ENCODE peak calls at places on chromosomes 2 and 18, in five cellular contexts. J is B cell, A is fibroblast of pulmonary artery, K is IMR-90, L is H9. H is an unnamed sample.

GRCh38 chr2:224908820-224909219 is 133.4 kb downstream of the DOCK10 start:
- DNase-seq in L (no peak), A (no peak), J (no peak), K (no peak), H (no peak)

GRCh38 chr2:2112416-2113131 is 218.5 kb downstream of the MYT1L start:
- DNase-seq in J (no peak), A (no peak), L (no peak), K (no peak), H (no peak)

GRCh38 chr2:239321596-239322413 is 79.0 kb downstream of the HDAC4 start:
- DNase-seq in J (no peak), K (no peak), A (no peak), L (peak), H (no peak)

GRCh38 chr2:118040889-118041288 is 27.0 kb upstream of the CCDC93 start:
- DNase-seq in J (no peak), A (no peak), L (no peak), K (no peak), H (no peak)

GRCh38 chr2:113227290-113227689 is 51.4 kb downstream of the PAX8 start:
- DNase-seq in J (no peak), A (no peak), L (no peak), K (no peak), H (no peak)

GRCh38 chr2:160294339-160294803 is 94.3 kb upstream of the ITGB6 start:
- DNase-seq in A (peak), K (peak), J (no peak), L (no peak), H (no peak)

GRCh38 chr2:235498556-235499305 is 4.9 kb downstream of the AGAP1 start:
- DNase-seq in K (no peak), A (no peak), L (peak), J (no peak), H (no peak)

GRCh38 chr2:150494234-150494913 is 6.9 kb upstream of the RND3 start:
- DNase-seq in J (no peak), L (no peak), A (no peak), K (no peak), H (no peak)

GRCh38 chr2:204150695-204151240 is 214.2 kb downstream of the ICOS start:
- DNase-seq in A (no peak), J (no peak), K (no peak), L (peak), H (no peak)

GRCh38 chr2:242031481-242032019 is 162.0 kb downstream of the RTP5 start:
- DNase-seq in L (peak), J (no peak), A (peak), K (peak), H (no peak)

GRCh38 chr2:119759451-119760236 is at the start of gene PTPN4:
- DNase-seq in J (peak), L (peak), K (peak), A (peak), H (peak)
- TF ChIP-seq CTCF in J (no peak), L (no peak), K (no peak), A (no peak), H (no peak)

DNA sequence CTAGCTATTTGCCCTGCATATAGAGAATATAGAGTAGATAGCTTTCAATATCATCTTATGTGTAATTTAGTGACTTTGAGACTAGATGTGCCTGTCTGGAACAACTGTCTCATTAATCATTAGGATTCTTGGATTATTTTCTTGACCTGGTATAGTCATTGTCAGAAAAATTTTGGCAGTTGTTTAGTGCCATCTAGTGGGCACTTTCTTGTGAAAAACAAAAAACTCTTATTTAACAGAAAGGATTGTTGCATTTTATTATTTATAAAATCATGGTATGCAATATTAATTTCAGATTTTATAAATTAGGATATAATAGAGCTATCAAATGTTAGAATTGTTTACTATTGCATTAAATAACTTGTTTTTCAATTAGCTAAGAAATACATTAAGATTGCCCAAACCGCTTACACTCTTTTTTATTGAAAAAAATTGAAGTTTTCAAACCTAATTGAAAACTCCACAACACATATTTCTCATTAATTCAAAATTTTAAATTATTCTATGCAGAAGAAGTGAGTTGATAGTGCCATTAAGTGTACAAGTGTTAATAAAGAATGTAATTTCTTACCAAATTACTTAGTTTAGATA is 80.3 kb downstream of the DYNAP start:
- DNase-seq in A (peak), J (no peak), K (peak), L (no peak), H (peak)
- TF ChIP-seq CTCF in A (peak), J (peak), K (peak), L (peak), H (peak)

DNA sequence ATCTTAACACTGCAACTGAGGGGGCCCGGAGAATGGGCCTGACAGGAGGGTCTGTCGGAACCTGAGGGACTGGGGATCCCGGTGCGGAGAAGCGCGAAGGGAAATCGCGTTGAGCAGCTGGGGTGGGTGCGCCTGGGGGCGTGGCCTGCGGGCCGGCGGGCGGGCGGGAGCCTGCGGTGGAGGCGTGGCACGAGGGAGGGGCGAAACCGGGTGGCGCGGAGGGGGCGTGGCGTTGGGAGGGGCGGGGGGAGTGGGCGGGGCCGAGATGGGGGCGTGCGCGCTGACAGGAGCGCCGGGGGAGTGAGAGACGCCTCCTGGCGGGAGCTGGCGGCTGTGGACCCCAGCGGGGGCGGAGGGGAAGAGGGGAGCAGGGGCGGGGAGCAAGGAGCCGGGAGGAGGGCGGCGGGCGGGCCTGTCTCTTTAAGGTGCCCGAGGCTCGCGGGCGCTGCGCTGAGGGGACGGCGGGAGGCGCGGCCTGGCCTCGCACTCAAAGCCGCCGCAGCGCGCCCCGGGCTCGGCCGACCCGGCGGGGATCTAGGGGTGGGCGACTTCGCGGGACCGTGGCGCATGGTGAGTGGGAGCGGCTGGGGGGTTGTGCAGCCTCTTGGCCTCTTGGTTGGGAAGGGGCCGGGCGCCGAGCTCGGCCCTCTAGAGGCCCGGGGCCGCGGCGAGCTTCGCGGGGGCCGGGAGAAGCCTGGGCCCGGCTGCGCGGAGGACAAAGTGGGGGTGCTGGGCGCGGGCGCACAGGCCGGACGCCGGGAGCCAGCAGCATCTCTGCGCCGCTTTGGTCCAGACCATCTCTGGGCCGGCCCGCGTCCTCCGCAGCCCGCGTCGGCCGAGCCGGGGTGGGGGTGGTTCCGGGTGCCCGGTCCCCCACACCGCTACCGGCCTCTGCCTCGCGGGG is at the start of gene TWSG1:
- DNase-seq in L (peak), A (peak), K (peak), J (peak), H (peak)
- TF ChIP-seq CTCF in L (peak), A (peak), K (peak), J (peak), H (peak)

DNA sequence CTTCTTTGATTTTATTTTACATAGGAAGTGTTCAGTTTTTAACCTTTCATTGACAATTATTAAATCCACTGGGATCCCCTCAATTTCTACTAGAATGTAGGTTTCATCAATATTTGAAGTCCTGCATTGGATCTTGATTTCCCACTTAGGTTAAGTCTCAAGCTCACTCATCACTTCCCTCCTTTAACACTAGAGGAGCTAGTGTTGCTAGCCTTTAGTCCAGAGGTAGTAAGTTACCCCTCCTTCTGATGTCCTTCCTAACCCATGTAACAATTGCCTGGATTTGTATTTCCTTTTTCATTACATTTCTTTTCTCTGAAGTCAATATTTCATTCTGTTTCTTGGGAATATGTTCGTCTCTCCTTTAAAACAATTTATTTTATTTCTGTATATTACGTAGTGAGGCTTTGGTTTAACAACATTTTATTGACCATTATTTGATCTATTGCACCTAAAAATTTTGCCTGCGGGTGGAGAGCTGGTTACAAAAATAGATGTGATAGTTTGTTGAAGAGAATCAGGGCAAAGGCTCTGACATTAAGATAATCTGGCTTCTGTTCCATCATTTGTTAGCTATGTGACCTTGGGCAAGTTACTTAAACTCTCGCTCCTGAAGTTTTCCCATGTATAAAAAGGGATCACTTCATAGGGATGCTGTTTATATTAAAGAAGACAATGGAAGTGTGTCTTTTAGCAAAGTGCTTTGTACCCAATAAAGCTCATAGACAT is 833.0 kb downstream of the SLC4A3 start:
- DNase-seq in A (no peak), K (peak), J (no peak), L (no peak), H (no peak)
- TF ChIP-seq CTCF in A (peak), K (no peak), J (no peak), L (peak), H (no peak)

DNA sequence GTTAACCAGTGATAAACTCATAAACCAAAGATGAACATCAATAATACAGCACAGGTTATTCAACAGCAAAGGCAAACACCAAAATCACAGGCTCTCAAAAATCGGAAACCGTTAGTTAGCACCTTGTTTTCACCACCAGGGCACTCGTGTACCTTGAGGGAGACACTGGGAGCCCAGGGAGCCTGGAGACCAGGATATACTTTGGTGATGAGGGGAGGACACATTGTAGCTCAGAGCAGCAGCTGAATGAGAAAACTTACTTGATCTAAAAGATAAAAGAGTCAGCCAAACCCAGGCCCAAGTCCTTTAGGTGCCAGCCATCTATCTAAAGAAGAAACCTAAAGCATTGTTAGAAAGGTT is 19.4 kb downstream of the BCL11A start:
- DNase-seq in K (no peak), J (no peak), A (no peak), L (no peak), H (no peak)
- TF ChIP-seq CTCF in K (no peak), J (no peak), A (no peak), L (peak), H (no peak)

GRCh38 chr18:57438669-57439616 is 3.8 kb downstream of the ONECUT2 start:
- DNase-seq in J (no peak), L (no peak), K (no peak), A (no peak), H (peak)

GRCh38 chr18:57436965-57437333 is 1.8 kb downstream of the ONECUT2 start:
- DNase-seq in K (no peak), L (no peak), J (no peak), A (no peak), H (no peak)

GRCh38 chr18:57439617-57439975 is 4.4 kb downstream of the ONECUT2 start:
- DNase-seq in J (no peak), K (no peak), L (peak), A (no peak), H (peak)

GRCh38 chr18:57437433-57437781 is 2.2 kb downstream of the ONECUT2 start:
- DNase-seq in J (no peak), L (peak), K (no peak), A (no peak), H (peak)

DNA sequence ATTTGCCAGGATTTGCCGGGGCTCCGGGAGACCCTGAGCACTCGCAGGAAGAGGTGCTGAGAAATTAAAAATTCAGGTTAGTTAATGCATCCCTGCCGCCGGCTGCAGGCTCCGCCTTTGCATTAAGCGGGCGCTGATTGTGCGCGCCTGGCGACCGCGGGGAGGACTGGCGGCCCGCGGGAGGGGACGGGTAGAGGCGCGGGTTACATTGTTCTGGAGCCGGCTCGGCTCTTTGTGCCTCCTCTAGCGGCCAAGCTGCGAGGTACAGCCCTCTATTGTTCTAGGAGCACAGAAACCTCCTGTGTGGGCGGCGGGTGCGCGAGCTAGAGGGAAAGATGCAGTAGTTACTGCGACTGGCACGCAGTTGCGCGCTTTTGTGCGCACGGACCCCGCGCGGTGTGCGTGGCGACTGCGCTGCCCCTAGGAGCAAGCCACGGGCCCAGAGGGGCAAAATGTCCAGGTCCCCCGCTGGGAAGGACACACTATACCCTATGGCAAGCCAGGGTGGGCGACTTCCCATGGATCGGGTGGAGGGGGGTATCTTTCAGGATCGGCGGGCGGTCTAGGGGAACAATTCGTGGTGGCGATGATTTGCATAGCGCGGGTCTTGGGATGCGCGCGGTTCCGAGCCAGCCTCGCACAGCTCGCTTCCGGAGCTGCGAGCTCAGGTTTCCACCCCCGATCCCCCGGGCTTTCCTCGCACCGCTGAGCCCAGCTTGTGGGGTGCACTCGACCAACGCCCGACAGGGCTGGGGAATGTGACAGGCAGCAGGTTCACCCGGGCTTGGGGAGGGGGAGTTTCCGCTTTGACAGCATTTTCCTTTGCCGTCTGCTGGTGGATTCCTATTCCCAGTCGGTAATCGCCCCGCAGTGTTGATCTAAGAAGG is 2.9 kb downstream of the ONECUT2 start:
- DNase-seq in L (peak), A (peak), K (peak), J (no peak), H (peak)
- TF ChIP-seq CTCF in L (peak), A (peak), K (peak), J (no peak), H (peak)

GRCh38 chr2:229748950-229749349 is 34.6 kb upstream of the DNER start:
- DNase-seq in A (no peak), K (no peak), J (no peak), L (no peak), H (no peak)
- TF ChIP-seq CTCF in A (no peak), K (no peak), J (no peak), L (peak), H (no peak)

GRCh38 chr2:80091237-80091636 is 213.3 kb downstream of the LRRTM1 start:
- DNase-seq in L (no peak), J (no peak), A (no peak), K (no peak), H (no peak)

DNA sequence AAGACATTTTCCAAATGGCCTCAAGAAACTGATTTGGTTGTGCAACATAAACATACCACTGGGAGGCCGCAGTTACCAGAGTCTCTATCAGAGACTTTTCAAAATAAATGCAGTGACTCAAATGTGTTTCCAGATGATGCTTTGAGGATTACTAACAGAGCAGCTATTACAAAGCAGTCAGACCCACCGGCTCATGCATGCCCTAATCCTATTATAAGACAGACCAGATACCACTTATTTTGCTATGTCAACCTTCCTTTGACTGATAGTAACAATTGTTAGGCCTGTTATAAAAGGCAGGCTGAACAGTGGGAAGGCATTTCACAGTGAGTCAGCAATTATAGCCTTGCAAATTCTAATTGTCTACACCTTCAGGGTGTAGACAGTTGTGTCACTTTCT is 217.7 kb downstream of the LRRTM1 start:
- DNase-seq in A (peak), K (peak), J (no peak), L (no peak), H (no peak)
- TF ChIP-seq CTCF in A (peak), K (peak), J (no peak), L (no peak), H (no peak)

H was measured in GM13977.